ENCODE peak calls at places on chromosome 20, in five cellular contexts. O is AG09319, K is RWPE1, B is natural killer cell, L is cardiac fibroblast. S is an unnamed sample.

GRCh38 chr20:29079769-29080690 is 2177.4 kb upstream of the DEFB115 start:
- DNase-seq in L (peak), B (no peak), K (no peak), O (no peak), S (no peak)

GRCh38 chr20:3227936-3228749 is 10.8 kb downstream of the SLC4A11 start:
- DNase-seq in L (no peak), K (no peak), B (no peak), O (no peak), S (no peak)

GRCh38 chr20:39916236-39916635 is 772.8 kb downstream of the MAFB start:
- DNase-seq in K (no peak), B (no peak), L (no peak), O (no peak), S (no peak)

GRCh38 chr20:59565768-59566461 is 38.4 kb upstream of the PHACTR3 start:
- DNase-seq in K (no peak), B (no peak), L (no peak), O (no peak), S (no peak)

GRCh38 chr20:58228103-58228483 is 360 bp downstream of the ANKRD60 start:
- DNase-seq in K (no peak), O (no peak), L (peak), B (no peak), S (no peak)

GRCh38 chr20:8756410-8756809 is 312.5 kb upstream of the PLCB4 start:
- DNase-seq in L (peak), B (no peak), K (peak), O (no peak), S (no peak)

GRCh38 chr20:56925696-56926101 is 296.6 kb downstream of the TFAP2C start:
- DNase-seq in K (no peak), O (no peak), L (no peak), B (no peak), S (no peak)

GRCh38 chr20:2995796-2996195 is 47.6 kb upstream of the GNRH2 start:
- DNase-seq in L (no peak), B (no peak), K (no peak), O (no peak), S (no peak)

GRCh38 chr20:6590891-6591679 is 176.4 kb upstream of the BMP2 start:
- DNase-seq in L (peak), K (peak), O (peak), B (no peak), S (no peak)

GRCh38 chr20:33166533-33167113 is 1.3 kb upstream of the BPIFA2 start:
- DNase-seq in B (no peak), K (no peak), L (no peak), O (no peak), S (no peak)

GRCh38 chr20:33167859-33168258 is at the start of gene BPIFA2:
- DNase-seq in O (no peak), B (no peak), L (no peak), K (no peak), S (no peak)

GRCh38 chr20:33165416-33166055 is 2.4 kb upstream of the BPIFA2 start:
- DNase-seq in L (no peak), B (no peak), K (no peak), O (no peak), S (no peak)

GRCh38 chr20:33172781-33173180 is 4.8 kb downstream of the BPIFA2 start:
- DNase-seq in O (no peak), K (no peak), B (no peak), L (peak), S (no peak)

GRCh38 chr20:33169176-33169794 is 1.3 kb downstream of the BPIFA2 start:
- DNase-seq in B (no peak), O (no peak), K (no peak), L (no peak), S (no peak)
- TF ChIP-seq CTCF in B (peak), O (peak), K (no peak), L (peak), S (peak)

GRCh38 chr20:1431158-1431557 is 35.5 kb downstream of the NSFL1C start:
- DNase-seq in B (no peak), K (no peak), L (no peak), O (no peak), S (no peak)

GRCh38 chr20:1438361-1438760 is 28.3 kb downstream of the NSFL1C start:
- DNase-seq in K (no peak), L (no peak), B (no peak), O (no peak), S (no peak)

GRCh38 chr20:1437222-1437904 is 29.3 kb downstream of the NSFL1C start:
- DNase-seq in K (peak), O (peak), L (peak), B (peak), S (peak)

GRCh38 chr20:1435337-1435699 is 31.3 kb downstream of the NSFL1C start:
- DNase-seq in K (no peak), L (no peak), O (no peak), B (no peak), S (no peak)

DNA sequence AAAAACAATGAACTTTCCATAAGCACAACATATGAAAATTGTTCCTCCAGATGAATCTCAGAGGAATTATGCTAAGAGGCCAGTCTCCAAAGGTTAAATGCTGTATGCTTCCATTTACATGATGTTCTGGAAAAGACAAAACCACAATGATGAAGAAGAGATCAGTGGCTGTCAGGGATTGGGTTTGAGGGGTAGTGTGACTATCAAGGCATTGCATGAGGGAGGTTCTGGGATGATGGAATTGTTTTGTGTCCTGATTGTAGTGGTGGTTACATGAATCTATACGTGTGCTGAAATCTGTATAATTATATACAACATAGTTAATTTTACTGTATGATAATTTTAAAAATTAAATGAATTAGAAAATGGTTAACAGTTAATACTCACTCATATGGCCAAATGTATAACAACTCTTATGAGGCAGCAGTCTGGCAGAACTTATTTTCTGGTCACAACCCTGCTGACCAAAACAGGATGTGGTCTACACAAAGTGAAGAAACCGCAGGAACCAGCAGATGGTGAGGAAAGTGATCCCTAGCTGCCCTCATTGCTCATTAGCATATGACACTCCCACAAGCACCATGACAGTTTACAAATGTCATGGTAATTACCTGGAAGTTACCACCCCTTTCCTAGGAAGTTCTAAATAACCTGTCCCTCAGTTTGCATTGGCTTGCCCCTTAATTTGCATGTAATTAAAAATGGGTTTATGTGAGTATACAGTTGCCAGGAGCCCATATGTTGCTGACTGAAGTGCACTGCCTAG is 31.9 kb downstream of the NSFL1C start:
- DNase-seq in O (peak), K (peak), B (peak), L (peak), S (peak)
- TF ChIP-seq CTCF in O (no peak), K (no peak), B (no peak), L (no peak), S (no peak)

DNA sequence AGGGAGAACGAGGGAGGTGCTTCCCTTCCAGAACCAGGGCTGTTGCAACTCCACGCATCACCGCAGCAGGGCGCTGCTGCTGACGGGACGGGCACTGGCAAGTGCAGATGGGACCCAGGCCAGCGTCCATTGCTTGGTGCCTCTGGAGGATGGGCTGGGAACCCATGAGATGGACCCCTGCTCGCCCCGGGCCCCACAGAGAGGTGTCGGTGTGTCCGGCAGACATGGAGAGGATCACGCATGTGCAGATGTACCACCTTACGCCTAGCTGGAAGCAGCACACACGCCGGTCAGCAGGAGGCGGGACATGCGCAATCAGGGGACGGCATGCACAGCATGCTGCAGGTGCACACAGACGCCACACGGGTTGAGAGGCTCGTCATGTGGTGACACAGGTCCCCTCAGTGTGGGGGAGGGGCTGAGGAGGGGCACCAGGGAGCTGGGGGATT is 5.7 kb downstream of the CABLES2 start:
- DNase-seq in K (no peak), L (no peak), O (no peak), B (no peak), S (no peak)
- TF ChIP-seq CTCF in K (peak), L (no peak), O (no peak), B (no peak), S (no peak)

DNA sequence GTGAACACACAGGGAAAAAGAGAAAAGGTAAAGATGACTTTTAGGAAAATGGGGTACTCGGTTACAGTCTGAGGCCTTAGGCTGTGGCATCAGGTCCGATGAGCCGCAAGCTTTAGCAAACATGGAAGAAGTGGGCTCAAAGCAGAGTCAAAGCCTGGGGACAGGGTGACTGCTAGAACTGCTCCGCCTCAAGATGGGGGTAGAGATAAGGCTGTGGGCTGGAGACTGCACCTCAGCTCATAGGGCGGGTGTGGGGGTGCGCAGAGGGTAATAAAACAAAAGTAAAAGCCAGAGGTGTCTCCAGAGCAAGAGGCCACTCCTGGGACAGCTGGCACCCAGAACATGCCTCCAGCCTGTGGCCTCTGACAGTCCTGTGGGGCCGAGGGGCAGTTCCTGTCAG is 21.3 kb upstream of the SYNDIG1 start:
- DNase-seq in L (no peak), K (no peak), O (no peak), B (no peak), S (no peak)
- TF ChIP-seq CTCF in L (no peak), K (no peak), O (no peak), B (no peak), S (no peak)

DNA sequence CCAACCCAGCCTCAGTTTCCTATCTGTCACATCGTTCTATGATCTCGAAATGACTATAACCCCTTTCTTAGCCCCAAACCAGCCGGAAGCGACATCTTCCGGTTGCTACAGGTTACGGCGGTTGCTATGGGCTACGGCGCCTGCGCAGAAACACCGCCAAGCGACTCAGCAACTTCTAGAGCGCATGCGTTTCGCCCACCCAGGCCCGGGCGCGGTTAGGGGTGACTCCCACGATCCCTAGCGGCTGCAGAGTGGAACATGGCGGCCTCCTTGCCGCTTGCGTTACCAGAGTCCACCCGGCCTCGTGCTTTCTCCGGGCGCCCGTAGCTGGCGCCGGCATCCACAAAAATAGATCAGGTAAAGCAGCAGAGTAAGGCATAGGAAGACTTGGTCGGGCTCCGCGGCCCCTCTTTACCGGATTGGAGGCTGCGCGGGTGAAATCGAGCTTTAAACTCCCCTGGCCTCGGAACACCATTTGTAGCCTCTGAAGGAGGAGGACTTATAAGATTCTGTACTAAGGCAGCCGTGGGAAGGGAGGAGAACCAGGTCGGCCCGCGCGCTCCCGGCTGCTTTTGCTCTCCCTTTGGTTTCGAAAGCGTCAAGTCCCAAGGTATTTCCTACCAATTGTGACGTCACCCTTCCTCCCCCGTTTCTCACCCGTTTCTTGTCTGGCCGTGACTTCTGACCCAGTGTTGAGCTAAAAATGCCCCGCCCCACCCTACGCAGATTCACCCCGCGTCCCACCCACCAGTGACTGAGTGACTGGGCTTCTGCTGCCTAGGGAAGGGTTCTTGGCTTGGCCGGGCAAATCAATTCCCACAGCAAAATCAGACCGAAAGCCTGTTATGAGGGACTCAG is 3.5 kb downstream of the SDCBP2 start:
- DNase-seq in B (peak), K (peak), O (peak), L (peak), S (peak)
- TF ChIP-seq CTCF in B (no peak), K (no peak), O (no peak), L (no peak), S (no peak)

GRCh38 chr20:25296094-25297093 is 48.5 kb downstream of the PYGB start:
- DNase-seq in O (no peak), L (peak), B (no peak), K (no peak), S (no peak)
- TF ChIP-seq CTCF in O (peak), L (peak), B (no peak), K (peak), S (peak)

S was measured in HL-60.